ENCODE peak calls at places on chromosomes 11 and 22, in eight cellular contexts. S is globus pallidus, E is RPMI7951, U is Daoy, B is choroid plexus epithelial cell, W is pulmonary artery endothelial cell, H is AG08395, R is A549. Q is an unnamed sample.

GRCh38 chr11:10108901-10109665 is 184.9 kb downstream of the SBF2 start:
- DNase-seq in S (no peak), E (no peak), U (no peak), B (peak), W (no peak), H (peak), R (no peak), Q (no peak)

GRCh38 chr11:62256281-62256680 is 13.7 kb upstream of the SCGB2A2 start:
- DNase-seq in S (no peak), E (no peak), U (no peak), B (peak), W (no peak), H (no peak), R (no peak), Q (no peak)

GRCh38 chr11:18770479-18771125 is 21.0 kb downstream of the PTPN5 start:
- DNase-seq in S (no peak), E (no peak), U (no peak), B (no peak), W (no peak), H (no peak), R (no peak), Q (no peak)

GRCh38 chr22:16915711-16916110 is 90.5 kb upstream of the XKR3 start:
- DNase-seq in S (no peak), E (peak), U (peak), B (no peak), W (no peak), H (no peak), R (no peak), Q (no peak)

GRCh38 chr11:1776331-1776851 is 12.7 kb upstream of the CTSD start:
- DNase-seq in S (no peak), E (no peak), U (no peak), B (no peak), W (no peak), H (no peak), R (no peak), Q (no peak)

GRCh38 chr22:49525366-49525765 is 302.3 kb downstream of the BRD1 start:
- DNase-seq in S (no peak), E (no peak), U (no peak), B (no peak), W (no peak), H (no peak), R (no peak), Q (no peak)

GRCh38 chr11:87889126-87889525 is 286.1 kb downstream of the RAB38 start:
- DNase-seq in S (no peak), E (no peak), U (no peak), B (no peak), W (no peak), H (no peak), R (no peak), Q (no peak)

GRCh38 chr22:45859231-45860161 is 117.5 kb downstream of the WNT7B start:
- DNase-seq in S (no peak), E (no peak), U (no peak), B (peak), W (no peak), H (no peak), R (peak), Q (no peak)

GRCh38 chr22:21587803-21588611 is 20.5 kb downstream of the UBE2L3 start:
- DNase-seq in S (peak), E (peak), U (no peak), B (peak), W (no peak), H (peak), R (no peak), Q (peak)

GRCh38 chr22:49936973-49937757 is 18.7 kb downstream of the CRELD2 start:
- DNase-seq in S (peak), E (no peak), U (no peak), B (no peak), W (no peak), H (no peak), R (no peak), Q (no peak)

GRCh38 chr11:17822021-17822781 is 87.6 kb downstream of the KCNC1 start:
- DNase-seq in S (no peak), E (peak), U (no peak), B (peak), W (no peak), H (peak), R (no peak), Q (no peak)

GRCh38 chr11:134139873-134140331 is 71.0 kb downstream of the JAM3 start:
- DNase-seq in S (peak), E (peak), U (peak), B (peak), W (peak), H (peak), R (peak), Q (no peak)

GRCh38 chr11:59000007-59000406 is 60.7 kb downstream of the GLYATL1 start:
- DNase-seq in S (no peak), E (no peak), U (no peak), B (no peak), W (no peak), H (no peak), R (no peak), Q (no peak)

GRCh38 chr11:76579047-76579751 is 91.3 kb downstream of the LRRC32 start:
- DNase-seq in S (no peak), E (peak), U (no peak), B (peak), W (peak), H (no peak), R (no peak), Q (no peak)

GRCh38 chr11:61587541-61587941 is 6.7 kb upstream of the SYT7 start:
- DNase-seq in S (no peak), E (no peak), U (peak), B (peak), W (no peak), H (peak), R (no peak), Q (peak)

GRCh38 chr11:129828301-129828836 is 12.7 kb downstream of the TMEM45B start:
- DNase-seq in S (no peak), E (no peak), U (peak), B (no peak), W (no peak), H (no peak), R (no peak), Q (no peak)

GRCh38 chr11:35564246-35564595 is 38.8 kb upstream of the PAMR1 start:
- DNase-seq in S (no peak), E (no peak), U (no peak), B (no peak), W (no peak), H (no peak), R (no peak), Q (no peak)

GRCh38 chr22:41222846-41223507 is 17.8 kb downstream of the CHADL start:
- DNase-seq in S (no peak), E (no peak), U (no peak), B (no peak), W (no peak), H (no peak), R (no peak), Q (no peak)

GRCh38 chr11:64476866-64477265 is 114.2 kb upstream of the SLC22A12 start:
- DNase-seq in S (no peak), E (no peak), U (no peak), B (no peak), W (no peak), H (no peak), R (no peak), Q (no peak)

Q was measured in B cell.